ENCODE peak calls at places on chromosomes 2 and 18, in nine cellular contexts. Z is A549; U is ecto neural progenitor cell; X is activated naive CD4-positive, alpha-beta T cell treated with Interleukin-2 at 50 U/mL for 16 hours; K is neuronal stem cell; Y is WTC11; L is hypothalamus; J is Jurkat, Clone E6-1; V is EL. M is an unnamed sample.

GRCh38 chr18:58222439-58223125 is 178.6 kb downstream of the NEDD4L start:
- DNase-seq in Z (no peak), K (no peak), Y (no peak), U (no peak), V (peak; percentile 69), X (no peak), L (no peak), J (no peak), M (no peak)

GRCh38 chr2:202185816-202186221 is 52.6 kb downstream of the SUMO1 start:
- DNase-seq in L (no peak), X (no peak), J (no peak), Y (no peak), K (no peak), Z (no peak), U (no peak), V (peak; percentile 77), M (no peak)

GRCh38 chr2:143175435-143175834 is 46.2 kb downstream of the ARHGAP15 start:
- DNase-seq in J (no peak), U (no peak), Y (no peak), Z (no peak), K (no peak), X (peak; percentile 14), L (no peak), V (no peak), M (no peak)

GRCh38 chr2:151028691-151029176 is 232.9 kb downstream of the RBM43 start:
- DNase-seq in Z (no peak), K (no peak), Y (no peak), X (no peak), J (no peak), V (no peak), U (no peak), L (no peak), M (no peak)

GRCh38 chr2:238449909-238450417 is 23.2 kb downstream of the ASB1 start:
- DNase-seq in J (no peak), X (no peak), L (no peak), Z (peak; percentile 22), K (no peak), Y (no peak), U (no peak), V (peak; percentile 31), M (no peak)

GRCh38 chr18:50240083-50240563 is 26.2 kb downstream of the CFAP53 start:
- DNase-seq in L (no peak), U (no peak), V (peak; percentile 1), J (no peak), X (no peak), K (no peak), Y (no peak), Z (peak; percentile 32), M (no peak)

GRCh38 chr2:238906254-238906935 is 58.5 kb downstream of the TWIST2 start:
- DNase-seq in X (no peak), U (no peak), V (no peak), Z (no peak), L (no peak), J (no peak), K (no peak), Y (no peak), M (no peak)

GRCh38 chr2:70089220-70089945 is 2.1 kb downstream of the PCBP1 start:
- DNase-seq in X (peak; percentile 30), K (no peak), J (no peak), L (no peak), V (peak; percentile 30), U (peak; percentile 61), Z (peak; percentile 39), Y (peak; percentile 65), M (peak; percentile 38)

GRCh38 chr18:61865466-61866165 is 27.2 kb downstream of the RNF152 start:
- DNase-seq in U (no peak), Z (no peak), L (no peak), X (no peak), K (no peak), Y (no peak), V (no peak), J (no peak), M (no peak)

GRCh38 chr2:168772704-168773103 is 29.7 kb upstream of the NOSTRIN start:
- DNase-seq in V (no peak), K (no peak), Y (no peak), L (no peak), Z (no peak), U (no peak), J (no peak), X (no peak), M (no peak)

GRCh38 chr2:163248321-163249090 is 409.9 kb upstream of the KCNH7 start:
- DNase-seq in X (no peak), J (no peak), U (no peak), V (no peak), L (no peak), K (peak; percentile 60), Z (no peak), Y (no peak), M (peak; percentile 73)

GRCh38 chr2:71477231-71477681 is 23.9 kb downstream of the DYSF start:
- DNase-seq in Y (no peak), J (no peak), Z (no peak), V (no peak), U (no peak), K (no peak), L (no peak), X (no peak), M (no peak)

M was measured in retina.